ENCODE peak calls at places on chromosome 20, in five cellular contexts. R, A, J, H and F are unnamed samples.

GRCh38 chr20:7744411-7744810 is 195.8 kb downstream of the HAO1 start:
- DNase-seq in A (no peak), J (peak; percentile 31), H (no peak), R (no peak), F (no peak)

GRCh38 chr20:63496404-63497120 is 2.3 kb downstream of the EEF1A2 start:
- DNase-seq in R (peak; percentile 53), H (no peak), J (no peak), A (no peak), F (no peak)

GRCh38 chr20:11232249-11232648 is 558.5 kb upstream of the JAG1 start:
- DNase-seq in J (no peak), R (no peak), A (no peak), H (no peak), F (no peak)

GRCh38 chr20:2240835-2241234 is 55.0 kb upstream of the TGM3 start:
- DNase-seq in A (no peak), H (no peak), J (no peak), R (no peak), F (no peak)

GRCh38 chr20:23924751-23925150 is 45.2 kb upstream of the CST5 start:
- DNase-seq in R (no peak), J (no peak), H (no peak), A (no peak), F (no peak)

GRCh38 chr20:14997791-14998190 is 660.4 kb upstream of the FLRT3 start:
- DNase-seq in H (no peak), R (no peak), A (no peak), J (peak; percentile 73), F (no peak)

GRCh38 chr20:50083034-50083433 is 29.9 kb downstream of the UBE2V1 start:
- DNase-seq in J (no peak), A (no peak), H (no peak), R (no peak), F (no peak)

GRCh38 chr20:4607287-4607713 is 114.4 kb upstream of the PRND start:
- DNase-seq in A (peak; percentile 54), R (peak; percentile 69), J (peak; percentile 75), H (peak; percentile 78), F (peak; percentile 37)

GRCh38 chr20:48538058-48538825 is 289.6 kb downstream of the PREX1 start:
- DNase-seq in A (no peak), R (no peak), J (peak; percentile 55), H (peak; percentile 37), F (no peak)

GRCh38 chr20:44456611-44457010 is 19.1 kb upstream of the TTPAL start:
- DNase-seq in R (no peak), J (no peak), A (no peak), H (no peak), F (no peak)

GRCh38 chr20:33900515-33901131 is 89.5 kb downstream of the CHMP4B start:
- DNase-seq in R (no peak), J (no peak), A (no peak), H (no peak), F (no peak)

GRCh38 chr20:39269031-39269461 is 306.9 kb downstream of the DHX35 start:
- DNase-seq in H (peak; percentile 29), J (peak; percentile 25), R (peak; percentile 92), A (peak; percentile 73), F (no peak)

GRCh38 chr20:63944078-63944941 is 11.9 kb downstream of the UCKL1 start:
- DNase-seq in J (no peak), R (no peak), H (no peak), A (no peak), F (no peak)

GRCh38 chr20:41166201-41167117 is 29.1 kb downstream of the PLCG1 start:
- DNase-seq in A (no peak), H (no peak), R (no peak), J (no peak), F (no peak)

GRCh38 chr20:62804632-62805364 is at the start of gene OGFR:
- DNase-seq in A (peak; percentile 91), R (peak; percentile 66), J (no peak), H (no peak), F (no peak)

GRCh38 chr20:29297411-29298270 is 1959.8 kb upstream of the DEFB115 start:
- DNase-seq in R (no peak), A (no peak), H (no peak), J (no peak), F (no peak)

GRCh38 chr20:62938105-62938888 is at the start of gene GID8:
- DNase-seq in R (no peak), A (peak; percentile 61), J (peak; percentile 37), H (peak; percentile 35), F (no peak)

GRCh38 chr20:14062786-14063185 is 67.5 kb downstream of the MACROD2 start:
- DNase-seq in H (no peak), J (no peak), R (no peak), A (no peak), F (no peak)

GRCh38 chr20:20083796-20084195 is 31.5 kb downstream of the CFAP61 start:
- DNase-seq in H (peak; percentile 52), J (peak; percentile 39), R (no peak), A (peak; percentile 7), F (peak; percentile 2)

GRCh38 chr20:55533601-55534000 is 471.7 kb downstream of the CBLN4 start:
- DNase-seq in J (no peak), H (no peak), A (no peak), R (no peak), F (no peak)

GRCh38 chr20:62062661-62063600 is 2.8 kb downstream of the TAF4 start:
- DNase-seq in H (no peak), A (no peak), J (no peak), R (no peak), F (no peak)

GRCh38 chr20:50837532-50838321 is 42.9 kb downstream of the BCAS4 start:
- DNase-seq in H (no peak), R (no peak), J (no peak), A (peak; percentile 68), F (no peak)

GRCh38 chr20:34999782-35000181 is 44.1 kb downstream of the MYH7B start:
- DNase-seq in A (no peak), J (no peak), R (no peak), H (no peak), F (no peak)

GRCh38 chr20:38692436-38693411 is 31.6 kb upstream of the SLC32A1 start:
- DNase-seq in A (peak; percentile 68), J (peak; percentile 57), R (peak; percentile 90), H (peak; percentile 74), F (no peak)

DNA sequence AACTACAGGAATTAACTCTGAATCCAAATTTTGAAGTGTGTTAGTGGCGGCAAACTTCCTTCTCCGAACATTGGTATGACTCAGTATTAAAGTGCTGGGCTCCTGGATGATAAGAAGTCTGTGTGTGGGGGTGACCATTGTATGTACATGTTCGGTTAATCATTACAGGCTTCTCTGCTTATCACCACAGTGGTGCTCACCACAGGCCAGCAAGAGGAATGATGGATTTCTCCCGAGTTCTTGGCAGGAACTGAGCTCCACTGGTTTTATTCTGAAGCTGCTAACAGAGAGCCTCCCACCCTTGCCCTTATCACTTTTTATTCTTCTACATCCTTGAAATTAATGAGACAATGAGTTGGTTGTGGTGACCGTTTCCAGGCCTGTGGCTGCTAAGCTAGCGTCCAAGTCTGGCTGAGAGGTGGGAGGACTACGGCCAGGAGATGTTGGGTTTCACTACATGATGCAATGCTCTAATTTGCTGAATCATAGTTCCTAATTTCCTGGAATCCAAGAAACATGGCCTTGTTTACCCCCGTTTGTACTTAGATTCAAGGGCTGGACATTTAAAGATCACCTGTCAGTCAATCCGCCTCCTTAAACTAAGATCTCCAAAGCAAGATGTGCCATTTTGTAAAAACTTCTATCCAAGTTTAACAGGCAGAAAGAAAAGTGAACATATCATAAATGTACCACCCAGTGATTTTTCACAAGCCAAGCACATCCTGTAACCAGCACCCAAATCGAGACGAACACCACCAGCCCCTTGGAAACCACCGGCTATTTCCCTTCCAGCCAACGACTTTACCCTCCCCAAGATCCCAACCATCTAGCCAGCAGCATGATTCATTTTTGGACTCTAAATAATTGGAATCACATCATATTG is 172.6 kb downstream of the FOXA2 start:
- DNase-seq in A (peak; percentile 81), J (peak; percentile 99), R (no peak), H (peak; percentile 96), F (no peak)
- TF ChIP-seq KDM1A in A (peak; percentile 49), J (no peak), R (no peak), H (peak; percentile 87), F (no peak)

GRCh38 chr20:31274441-31274840 is 17.0 kb downstream of the DEFB115 start:
- DNase-seq in H (no peak), A (no peak), R (no peak), J (no peak), F (no peak)

DNA sequence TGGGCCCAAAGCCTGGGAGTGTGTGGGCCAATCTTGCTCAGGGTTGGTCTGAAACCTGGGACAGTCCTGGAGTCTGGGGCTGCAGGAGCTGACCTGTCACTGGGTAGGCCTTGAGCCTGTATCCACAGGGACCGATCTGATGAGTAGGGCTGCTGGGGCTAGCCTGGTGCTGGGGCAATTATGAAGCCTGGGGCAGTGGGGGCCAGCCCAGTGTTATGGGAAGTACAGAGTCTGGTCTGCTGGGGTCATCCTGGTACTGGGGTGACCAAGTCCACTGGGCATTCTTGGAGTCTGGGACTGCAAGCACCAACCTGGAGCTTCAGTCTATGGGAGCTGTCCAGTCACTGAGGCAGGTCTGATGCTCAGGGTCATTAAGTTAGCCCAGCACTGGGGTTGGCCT is 20.7 kb downstream of the DEFB115 start:
- DNase-seq in R (no peak), A (no peak), H (no peak), J (no peak), F (no peak)
- H3K9me3 ChIP-seq in R (peaks cover 74% of the 10 kb centered on the region), A (no peaks in the 10 kb centered on the region), H (no peaks in the 10 kb centered on the region), J (no peaks in the 10 kb centered on the region), F (no peaks in the 10 kb centered on the region)

GRCh38 chr20:57622579-57623381 is 2.6 kb upstream of the ZBP1 start:
- DNase-seq in R (peak; percentile 90), A (peak; percentile 40), H (peak; percentile 41), J (peak; percentile 91), F (no peak)
- TF ChIP-seq KDM1A in R (no peak), A (no peak), H (no peak), J (no peak), F (no peak)

GRCh38 chr20:103456-103855 is 16.0 kb downstream of the DEFB125 start:
- DNase-seq in A (no peak), H (no peak), J (no peak), R (no peak), F (no peak)
- H3K9me3 ChIP-seq in A (no peaks in the 10 kb centered on the region), H (no peaks in the 10 kb centered on the region), J (no peaks in the 10 kb centered on the region), R (peaks cover 48% of the 10 kb centered on the region), F (no peaks in the 10 kb centered on the region)

GRCh38 chr20:17967595-17968365 is 814 bp downstream of the SNX5 start:
- DNase-seq in R (no peak), J (no peak), H (no peak), A (peak; percentile 22), F (no peak)
- TF ChIP-seq KDM1A in R (no peak), J (no peak), H (no peak), A (no peak), F (no peak)